ENCODE peak calls at places on chromosome 10, in six cellular contexts. O, M, I, Q, Y and E are unnamed samples.

GRCh38 chr10:2908851-2909630 is 158.3 kb upstream of the PFKP start:
- DNase-seq in M (no peak), Y (no peak), O (no peak), I (peak), Q (no peak), E (no peak)

GRCh38 chr10:63711866-63712716 is 190.9 kb downstream of the REEP3 start:
- DNase-seq in Y (peak), Q (peak), M (peak), I (no peak), O (peak), E (no peak)

GRCh38 chr10:133278577-133279265 is 2.1 kb upstream of the ADAM8 start:
- DNase-seq in O (no peak), Y (no peak), I (peak), M (no peak), Q (peak), E (peak)

GRCh38 chr10:105797234-105797890 is 1156.3 kb downstream of the SORCS3 start:
- DNase-seq in Q (no peak), Y (no peak), M (no peak), O (no peak), I (no peak), E (no peak)

GRCh38 chr10:34236927-34237326 is 578.2 kb downstream of the PARD3 start:
- DNase-seq in Y (no peak), O (no peak), M (no peak), I (no peak), Q (no peak), E (no peak)

GRCh38 chr10:118286051-118286838 is 55.9 kb downstream of the FAM204A start:
- DNase-seq in I (no peak), Q (no peak), M (no peak), O (no peak), Y (no peak), E (no peak)

GRCh38 chr10:62885656-62886461 is 69.7 kb upstream of the EGR2 start:
- DNase-seq in Q (no peak), M (no peak), O (no peak), I (no peak), Y (no peak), E (no peak)

GRCh38 chr10:5905854-5906507 is 15.9 kb downstream of the FBH1 start:
- DNase-seq in Q (no peak), M (no peak), I (no peak), Y (peak), O (no peak), E (no peak)

GRCh38 chr10:118551535-118552100 is 43.8 kb downstream of the PRLHR start:
- DNase-seq in Y (no peak), I (no peak), Q (peak), M (no peak), O (peak), E (no peak)

GRCh38 chr10:60141916-60142559 is 235.7 kb upstream of the CCDC6 start:
- DNase-seq in O (no peak), Y (no peak), M (no peak), I (no peak), Q (no peak), E (no peak)

GRCh38 chr10:113301342-113301984 is 251.4 kb upstream of the HABP2 start:
- DNase-seq in M (no peak), O (no peak), Q (no peak), Y (no peak), I (no peak), E (no peak)

GRCh38 chr10:124665980-124666379 is 78.2 kb downstream of the FAM53B start:
- DNase-seq in Y (no peak), O (no peak), Q (no peak), M (no peak), I (no peak), E (no peak)

GRCh38 chr10:484925-485661 is 204.4 kb downstream of the DIP2C start:
- DNase-seq in Y (no peak), Q (peak), I (peak), O (peak), M (no peak), E (no peak)

GRCh38 chr10:451021-451471 is 238.4 kb downstream of the DIP2C start:
- DNase-seq in Y (no peak), O (no peak), I (peak), Q (no peak), M (no peak), E (no peak)

GRCh38 chr10:119470920-119471702 is 71.4 kb downstream of the RGS10 start:
- DNase-seq in I (no peak), Y (no peak), M (no peak), Q (no peak), O (no peak), E (no peak)

GRCh38 chr10:58266826-58267712 is 625 bp downstream of the IPMK start:
- DNase-seq in Y (peak), O (peak), M (peak), Q (peak), I (peak), E (peak)

GRCh38 chr10:30897045-30897444 is 134.6 kb downstream of the ZNF438 start:
- DNase-seq in Q (no peak), Y (no peak), I (no peak), M (no peak), O (no peak), E (no peak)

GRCh38 chr10:31134303-31134928 is 102.8 kb upstream of the ZNF438 start:
- DNase-seq in M (no peak), I (no peak), Q (peak), O (peak), Y (peak), E (peak)

GRCh38 chr10:133324198-133324792 is 12.4 kb downstream of the CALY start:
- DNase-seq in Q (peak), Y (peak), I (peak), M (peak), O (no peak), E (no peak)

GRCh38 chr10:93319096-93319495 is 163.0 kb downstream of the MYOF start:
- DNase-seq in I (no peak), M (no peak), Y (no peak), O (no peak), Q (no peak), E (no peak)

GRCh38 chr10:987635-987905 is 664 bp upstream of the GTPBP4 start:
- DNase-seq in I (no peak), M (no peak), O (no peak), Q (no peak), Y (no peak), E (no peak)

GRCh38 chr10:93062499-93063216 is 2.1 kb downstream of the CYP26C1 start:
- DNase-seq in M (no peak), I (no peak), Y (peak), Q (no peak), O (peak), E (no peak)

GRCh38 chr10:30352377-30352776 is 3.3 kb upstream of the MTPAP start:
- DNase-seq in Y (no peak), O (no peak), Q (no peak), M (no peak), I (no peak), E (no peak)

GRCh38 chr10:7520496-7521485 is 110.0 kb upstream of the SFMBT2 start:
- DNase-seq in O (no peak), Q (no peak), M (no peak), I (no peak), Y (no peak), E (no peak)

GRCh38 chr10:32187686-32188085 is 131.5 kb upstream of the KIF5B start:
- DNase-seq in O (no peak), Q (no peak), M (no peak), Y (no peak), I (no peak), E (no peak)

GRCh38 chr10:32190890-32191491 is 134.8 kb upstream of the KIF5B start:
- DNase-seq in Q (no peak), I (no peak), O (no peak), M (no peak), Y (no peak), E (no peak)

GRCh38 chr10:32189400-32190084 is 133.3 kb upstream of the KIF5B start:
- DNase-seq in M (no peak), Q (no peak), I (no peak), O (no peak), Y (no peak), E (no peak)
- TF ChIP-seq CTCF in M (no peak), Q (no peak), I (no peak), O (no peak), Y (no peak), E (no peak)

GRCh38 chr10:65570143-65571010 is 1355.5 kb upstream of the LRRTM3 start:
- DNase-seq in M (peak), Y (peak), O (no peak), Q (peak), I (no peak), E (no peak)

GRCh38 chr10:65566906-65567305 is 1358.9 kb upstream of the LRRTM3 start:
- DNase-seq in I (no peak), M (no peak), O (no peak), Y (no peak), Q (no peak), E (no peak)

GRCh38 chr10:65565246-65565645 is 1360.6 kb upstream of the LRRTM3 start:
- DNase-seq in Q (no peak), I (no peak), Y (no peak), M (no peak), O (no peak), E (no peak)

DNA sequence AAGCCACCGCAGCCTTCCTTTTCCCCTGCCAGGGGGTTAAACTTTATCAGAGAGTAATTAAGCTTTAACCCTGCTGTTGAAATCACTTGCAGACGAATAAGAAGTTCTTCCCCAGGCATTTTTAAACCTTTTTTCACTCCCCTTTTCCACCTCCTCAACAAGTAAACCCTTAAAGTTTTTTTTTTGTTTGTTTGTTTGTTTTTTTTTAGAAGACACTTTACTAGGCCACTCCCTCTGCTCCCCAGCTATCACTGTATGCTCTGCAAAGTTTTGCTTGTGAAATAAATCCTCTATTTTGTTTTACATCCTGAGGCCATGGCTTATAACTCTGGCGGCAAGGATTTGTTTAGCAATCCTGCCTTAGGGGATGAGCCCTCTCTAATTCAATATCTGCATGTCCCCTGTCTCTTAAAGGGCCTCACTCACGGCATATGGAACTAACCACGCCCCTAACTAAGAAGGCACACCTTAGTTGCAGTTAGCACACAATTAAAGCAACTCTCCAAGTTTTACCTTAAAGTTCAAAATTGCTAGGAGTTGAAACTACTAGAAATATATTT is 1354.7 kb upstream of the LRRTM3 start:
- DNase-seq in O (no peak), Y (no peak), M (no peak), I (no peak), Q (no peak), E (no peak)
- TF ChIP-seq CTCF in O (no peak), Y (no peak), M (no peak), I (no peak), Q (no peak), E (no peak)

GRCh38 chr10:115417585-115418265 is 324.6 kb downstream of the ATRNL1 start:
- DNase-seq in Y (no peak), Q (no peak), I (no peak), M (no peak), O (no peak), E (no peak)
- TF ChIP-seq CTCF in Y (no peak), Q (no peak), I (no peak), M (no peak), O (no peak), E (no peak)

GRCh38 chr10:129344506-129344905 is 122.5 kb upstream of the MGMT start:
- DNase-seq in M (no peak), O (peak), Y (no peak), Q (no peak), I (no peak), E (no peak)

GRCh38 chr10:129344956-129345355 is 122.1 kb upstream of the MGMT start:
- DNase-seq in M (no peak), Q (no peak), O (no peak), Y (no peak), I (no peak), E (no peak)

GRCh38 chr10:129344103-129344502 is 122.9 kb upstream of the MGMT start:
- DNase-seq in O (peak), Y (no peak), I (no peak), M (no peak), Q (no peak), E (no peak)

GRCh38 chr10:129342385-129342784 is 124.7 kb upstream of the MGMT start:
- DNase-seq in M (no peak), I (no peak), Y (no peak), O (no peak), Q (no peak), E (no peak)

GRCh38 chr10:129343141-129343540 is 123.9 kb upstream of the MGMT start:
- DNase-seq in Q (no peak), Y (no peak), I (no peak), M (no peak), O (peak), E (no peak)
- TF ChIP-seq CTCF in Q (no peak), Y (no peak), I (no peak), M (no peak), O (no peak), E (no peak)

GRCh38 chr10:79068562-79069324 is at the start of gene ZMIZ1:
- DNase-seq in O (peak), I (peak), M (peak), Q (peak), Y (peak), E (peak)
- TF ChIP-seq CTCF in O (no peak), I (no peak), M (no peak), Q (no peak), Y (peak), E (no peak)

DNA sequence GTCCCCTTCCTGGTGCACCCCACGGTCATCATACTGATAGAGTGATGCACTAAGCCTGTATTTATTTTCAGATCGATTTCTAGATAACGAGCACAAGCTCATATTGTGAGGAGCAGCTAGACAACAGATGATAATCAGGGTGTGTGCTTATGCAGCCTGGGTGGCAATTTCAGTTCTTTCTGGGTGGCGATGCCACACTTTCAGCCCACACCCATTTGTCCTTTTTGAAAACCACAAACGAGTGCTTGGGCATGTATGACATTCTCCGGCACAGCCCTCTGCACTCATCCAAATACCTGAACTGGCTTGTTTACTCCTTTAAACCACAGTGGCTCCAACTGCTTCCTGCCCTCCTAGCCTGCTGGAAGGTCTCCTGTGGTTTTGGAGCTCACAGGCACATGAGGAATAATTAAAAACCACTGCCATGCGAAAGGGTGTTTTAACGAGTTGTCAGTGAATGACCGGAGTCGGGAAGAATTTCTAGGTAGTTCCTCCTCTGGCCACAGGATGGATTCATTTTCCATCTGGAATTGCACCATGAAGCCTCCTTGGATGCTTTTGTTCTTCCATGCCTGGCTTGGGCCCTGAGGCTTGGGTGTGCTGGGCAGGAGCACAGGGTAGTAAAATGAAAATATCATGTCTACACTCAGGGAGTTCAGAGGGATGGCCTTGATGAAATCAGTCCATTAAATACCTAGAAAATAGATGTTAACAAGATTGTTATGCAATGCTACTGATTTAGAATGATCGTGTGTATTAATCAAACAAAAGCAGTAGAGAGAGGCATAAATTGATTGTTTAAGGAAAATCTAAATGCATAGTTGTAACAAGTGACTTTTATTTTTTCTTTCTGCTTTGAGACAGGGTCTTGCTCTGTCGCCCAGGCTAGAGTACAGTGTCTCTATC is 52.4 kb upstream of the ITGB1 start:
- DNase-seq in O (no peak), M (no peak), Q (peak), I (peak), Y (no peak), E (no peak)
- TF ChIP-seq CTCF in O (no peak), M (no peak), Q (no peak), I (no peak), Y (peak), E (no peak)

DNA sequence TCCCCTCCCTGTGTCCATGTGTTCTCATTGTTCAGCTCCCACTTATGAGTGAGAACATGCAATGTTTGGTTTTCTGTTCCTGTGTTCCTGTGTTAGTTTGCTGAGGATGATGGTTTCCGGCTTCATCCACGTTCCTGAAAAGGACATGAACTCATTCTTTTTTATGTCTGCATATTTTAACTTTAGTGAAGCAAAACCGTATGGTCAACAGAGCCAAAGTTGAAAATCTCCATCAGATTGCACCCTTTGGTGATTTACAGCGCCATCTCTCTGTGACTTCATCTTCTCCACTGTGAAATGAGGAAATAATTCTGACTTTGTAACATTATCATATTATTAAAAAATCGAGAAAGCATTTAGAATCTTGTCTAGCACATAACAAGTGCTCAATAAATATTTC is 132.3 kb upstream of the PLXDC2 start:
- DNase-seq in M (no peak), O (no peak), I (no peak), Q (no peak), Y (no peak), E (no peak)
- TF ChIP-seq CTCF in M (no peak), O (no peak), I (no peak), Q (no peak), Y (no peak), E (no peak)

DNA sequence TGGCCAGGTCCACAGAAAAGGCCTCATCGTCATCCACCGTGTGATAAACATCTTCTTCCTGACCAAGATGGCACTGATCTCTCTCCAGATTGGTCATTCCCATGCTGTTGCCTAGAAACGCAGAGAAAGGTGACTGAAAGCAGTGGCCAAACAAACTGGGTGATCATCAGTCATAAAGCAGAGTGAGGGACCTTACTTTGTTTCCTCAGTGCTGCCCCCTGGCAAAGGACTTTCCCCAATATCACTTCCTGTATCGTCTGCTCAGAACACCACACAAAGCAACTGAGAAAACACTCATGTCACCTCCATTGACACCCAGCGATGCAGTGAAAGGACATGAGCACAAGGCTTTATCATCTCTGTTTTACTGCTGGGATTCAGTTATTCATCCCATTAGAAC is 40.0 kb upstream of the TM9SF3 start:
- DNase-seq in Q (no peak), Y (no peak), O (no peak), M (no peak), I (no peak), E (no peak)
- TF ChIP-seq CTCF in Q (no peak), Y (no peak), O (no peak), M (no peak), I (no peak), E (peak)

GRCh38 chr10:127757033-127757432 is 20.0 kb downstream of the FOXI2 start:
- DNase-seq in M (no peak), Q (no peak), I (no peak), O (no peak), Y (no peak), E (no peak)
- TF ChIP-seq CTCF in M (no peak), Q (no peak), I (no peak), O (no peak), Y (no peak), E (no peak)

GRCh38 chr10:43440782-43441134 is 3.8 kb downstream of the ZNF487 start:
- DNase-seq in I (no peak), O (no peak), M (no peak), Q (no peak), Y (no peak), E (no peak)

GRCh38 chr10:43437141-43437860 is 390 bp downstream of the ZNF487 start:
- DNase-seq in Y (no peak), Q (no peak), I (no peak), O (no peak), M (no peak), E (no peak)

GRCh38 chr10:43436291-43437140 is at the start of gene ZNF487:
- DNase-seq in O (peak), M (peak), Q (peak), I (peak), Y (peak), E (peak)
- TF ChIP-seq CTCF in O (no peak), M (peak), Q (peak), I (no peak), Y (peak), E (peak)